ENCODE peak calls at places on chromosomes 2 and 18, in ten cellular contexts. G is AG09319; O is H9; P is body of pancreas; I is right atrium auricular region; M is heart right ventricle; J is upper lobe of right lung; X is osteocyte; U is progenitor cell of endocrine pancreas; N is CD8-positive, alpha-beta T cell. B is an unnamed sample.

GRCh38 chr2:64858541-64859031 is 130.6 kb upstream of the SLC1A4 start:
- DNase-seq in G (no peak), O (no peak), P (no peak), I (no peak), M (no peak), J (no peak), X (no peak), U (no peak), N (no peak), B (no peak)

GRCh38 chr18:31162419-31162793 is 250 bp downstream of the DSC1 start:
- DNase-seq in G (no peak), O (no peak), P (no peak), I (no peak), M (no peak), J (no peak), X (no peak), U (no peak), N (no peak), B (no peak)

GRCh38 chr2:27960237-27960912 is 69.8 kb downstream of the BABAM2 start:
- DNase-seq in G (peak), O (no peak), P (no peak), I (no peak), M (no peak), J (no peak), X (no peak), U (no peak), N (no peak), B (no peak)

GRCh38 chr2:162422894-162423293 is 79.0 kb downstream of the GCA start:
- DNase-seq in G (no peak), O (no peak), P (no peak), I (no peak), M (no peak), J (no peak), X (no peak), U (no peak), N (no peak), B (no peak)

GRCh38 chr2:181235683-181236459 is 221.3 kb upstream of the ITGA4 start:
- DNase-seq in G (no peak), O (no peak), P (no peak), I (no peak), M (no peak), J (no peak), X (no peak), U (no peak), N (no peak), B (no peak)

GRCh38 chr2:173716458-173717052 is 248.6 kb downstream of the SP3 start:
- DNase-seq in G (no peak), O (no peak), P (no peak), I (no peak), M (no peak), J (no peak), X (no peak), U (no peak), N (no peak), B (no peak)

GRCh38 chr18:63515799-63516198 is 26.4 kb upstream of the SERPINB12 start:
- DNase-seq in G (no peak), O (no peak), P (no peak), I (no peak), M (no peak), J (no peak), X (no peak), U (no peak), N (no peak), B (no peak)

GRCh38 chr2:179682756-179683155 is 178.7 kb downstream of the ZNF385B start:
- DNase-seq in G (no peak), O (no peak), P (no peak), I (no peak), M (no peak), J (no peak), X (no peak), U (no peak), N (no peak), B (no peak)

GRCh38 chr18:22385718-22386117 is 32.0 kb downstream of the CTAGE1 start:
- DNase-seq in G (peak), O (no peak), P (no peak), I (no peak), M (no peak), J (no peak), X (no peak), U (no peak), N (no peak), B (no peak)

GRCh38 chr2:41856946-41857345 is 190.9 kb upstream of the PKDCC start:
- DNase-seq in G (no peak), O (no peak), P (no peak), I (no peak), M (no peak), J (no peak), X (no peak), U (no peak), N (no peak), B (no peak)

GRCh38 chr2:41847744-41848441 is 199.9 kb upstream of the PKDCC start:
- DNase-seq in G (no peak), O (no peak), P (peak), I (no peak), M (no peak), J (no peak), X (no peak), U (no peak), N (no peak), B (no peak)

GRCh38 chr2:41854227-41854626 is 193.6 kb upstream of the PKDCC start:
- DNase-seq in G (no peak), O (no peak), P (no peak), I (no peak), M (no peak), J (no peak), X (no peak), U (no peak), N (no peak), B (no peak)

GRCh38 chr2:41851554-41851953 is 196.3 kb upstream of the PKDCC start:
- DNase-seq in G (no peak), O (no peak), P (no peak), I (no peak), M (no peak), J (no peak), X (no peak), U (no peak), N (no peak), B (no peak)

GRCh38 chr2:41853427-41854191 is 194.2 kb upstream of the PKDCC start:
- DNase-seq in G (no peak), O (peak), P (peak), I (peak), M (no peak), J (no peak), X (no peak), U (peak), N (no peak), B (peak)
- TF ChIP-seq CTCF in G (peak), O (peak), P (peak), I (peak), M (peak), J (peak), X (peak), U (peak), N (peak), B (peak)

GRCh38 chr2:74583504-74583903 is 29.0 kb downstream of the DOK1 start:
- DNase-seq in G (no peak), O (no peak), P (no peak), I (no peak), M (no peak), J (no peak), X (no peak), U (no peak), N (no peak), B (no peak)

GRCh38 chr2:74587664-74588277 is 33.3 kb downstream of the DOK1 start:
- DNase-seq in G (no peak), O (peak), P (peak), I (peak), M (peak), J (no peak), X (no peak), U (peak), N (peak), B (peak)

GRCh38 chr2:74584088-74584645 is 29.6 kb downstream of the DOK1 start:
- DNase-seq in G (no peak), O (no peak), P (no peak), I (no peak), M (no peak), J (no peak), X (no peak), U (no peak), N (no peak), B (no peak)

GRCh38 chr2:74585406-74586182 is 31.1 kb downstream of the DOK1 start:
- DNase-seq in G (no peak), O (no peak), P (no peak), I (no peak), M (peak), J (peak), X (no peak), U (no peak), N (no peak), B (no peak)

GRCh38 chr2:74588664-74589063 is 34.1 kb downstream of the DOK1 start:
- DNase-seq in G (no peak), O (no peak), P (no peak), I (no peak), M (no peak), J (no peak), X (no peak), U (no peak), N (no peak), B (no peak)
- TF ChIP-seq CTCF in G (no peak), O (no peak), P (no peak), I (no peak), M (no peak), J (no peak), X (no peak), U (no peak), N (no peak), B (no peak)

DNA sequence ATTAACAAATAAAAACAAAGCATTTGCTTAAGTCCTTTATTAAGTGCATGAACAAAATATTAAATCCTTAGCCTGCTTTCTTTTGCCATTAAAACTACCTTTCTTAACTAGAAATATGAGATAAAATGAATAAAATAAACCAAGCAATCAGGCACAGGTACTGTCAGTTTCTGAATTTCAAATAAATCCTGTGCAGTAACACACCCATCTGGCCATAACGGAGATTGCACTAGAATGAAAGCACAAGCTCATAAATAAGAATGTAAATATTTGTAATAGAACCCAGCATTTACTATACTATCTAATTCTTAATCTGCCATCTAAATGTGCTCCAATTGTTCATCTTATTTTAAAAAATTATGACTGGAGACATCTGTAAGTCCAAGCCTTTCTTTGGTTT is 31.9 kb downstream of the PRKRA start:
- DNase-seq in G (no peak), O (no peak), P (no peak), I (no peak), M (no peak), J (no peak), X (no peak), U (no peak), N (no peak), B (no peak)
- TF ChIP-seq CTCF in G (peak), O (no peak), P (no peak), I (peak), M (no peak), J (no peak), X (peak), U (peak), N (no peak), B (no peak)

GRCh38 chr2:204871246-204871953 is 326.1 kb downstream of the PARD3B start:
- DNase-seq in G (peak), O (no peak), P (no peak), I (no peak), M (no peak), J (no peak), X (no peak), U (no peak), N (no peak), B (no peak)
- TF ChIP-seq CTCF in G (peak), O (peak), P (no peak), I (peak), M (no peak), J (peak), X (peak), U (peak), N (peak), B (no peak)

DNA sequence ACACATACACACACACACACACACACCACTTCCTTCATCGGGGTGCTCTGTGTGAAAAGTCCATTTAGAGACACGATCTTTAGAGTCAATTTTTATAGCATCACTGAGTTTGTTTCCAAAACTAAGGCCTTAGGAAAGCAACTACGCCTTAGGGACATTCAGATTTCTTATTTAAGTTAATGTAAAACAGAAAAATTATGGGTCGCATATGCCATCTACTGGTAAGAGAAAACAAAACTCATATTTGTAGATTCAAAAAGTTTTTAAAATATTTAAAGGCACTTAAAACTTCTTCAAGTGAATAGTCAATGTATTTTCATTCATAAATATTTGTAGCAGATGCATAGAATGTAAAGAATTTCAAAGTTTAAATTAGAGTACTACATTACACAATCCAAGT is 166.2 kb downstream of the ATAD2B start:
- DNase-seq in G (no peak), O (no peak), P (no peak), I (no peak), M (no peak), J (no peak), X (no peak), U (no peak), N (no peak), B (no peak)
- TF ChIP-seq CTCF in G (peak), O (peak), P (no peak), I (peak), M (no peak), J (peak), X (peak), U (peak), N (no peak), B (peak)

GRCh38 chr2:1655461-1655860 is 88.9 kb downstream of the PXDN start:
- DNase-seq in G (no peak), O (peak), P (no peak), I (no peak), M (no peak), J (no peak), X (peak), U (no peak), N (no peak), B (no peak)

GRCh38 chr2:1656961-1657841 is 87.1 kb downstream of the PXDN start:
- DNase-seq in G (no peak), O (peak), P (no peak), I (no peak), M (no peak), J (no peak), X (peak), U (no peak), N (no peak), B (no peak)

GRCh38 chr2:1654696-1655374 is 89.5 kb downstream of the PXDN start:
- DNase-seq in G (no peak), O (peak), P (peak), I (no peak), M (no peak), J (no peak), X (peak), U (no peak), N (no peak), B (no peak)

GRCh38 chr2:1658394-1659151 is 85.7 kb downstream of the PXDN start:
- DNase-seq in G (no peak), O (peak), P (no peak), I (no peak), M (no peak), J (no peak), X (peak), U (no peak), N (no peak), B (no peak)

GRCh38 chr2:1656326-1656960 is 87.9 kb downstream of the PXDN start:
- DNase-seq in G (no peak), O (peak), P (no peak), I (no peak), M (no peak), J (no peak), X (peak), U (no peak), N (no peak), B (no peak)
- TF ChIP-seq CTCF in G (no peak), O (peak), P (no peak), I (no peak), M (no peak), J (no peak), X (no peak), U (no peak), N (no peak), B (no peak)

GRCh38 chr2:135647836-135648579 is 93.6 kb upstream of the UBXN4 start:
- DNase-seq in G (no peak), O (no peak), P (no peak), I (no peak), M (no peak), J (no peak), X (no peak), U (no peak), N (no peak), B (no peak)
- TF ChIP-seq CTCF in G (no peak), O (no peak), P (no peak), I (no peak), M (no peak), J (no peak), X (no peak), U (no peak), N (no peak), B (no peak)

B was measured in endothelial cell.